ENCODE peak calls at places on chromosomes 1 and 21, in five cellular contexts. W is stomach, E is WERI-Rb-1, U is caudate nucleus, K is suprapubic skin. F is an unnamed sample.
A peak's percentile ranks its signal among the peaks of the same experiment; 100 is the strongest.

GRCh38 chr1:70043806-70044205 is 161.6 kb downstream of the LRRC40 start:
- DNase-seq in K (no peak), W (no peak), U (no peak), E (no peak), F (no peak)

GRCh38 chr21:37064841-37065240 is 8.0 kb downstream of the PIGP start:
- DNase-seq in E (no peak), K (no peak), U (no peak), W (no peak), F (no peak)

GRCh38 chr1:42240964-42241755 is 76.6 kb upstream of the GUCA2A start:
- DNase-seq in E (no peak), W (no peak), U (no peak), K (no peak), F (no peak)

GRCh38 chr1:55943012-55943411 is 636.4 kb downstream of the PLPP3 start:
- DNase-seq in W (no peak), K (no peak), U (no peak), E (no peak), F (no peak)

GRCh38 chr1:219177363-219177762 is 3.7 kb downstream of the LYPLAL1 start:
- DNase-seq in U (no peak), E (no peak), K (no peak), W (no peak), F (no peak)

GRCh38 chr1:36172983-36173382 is 17.0 kb downstream of the MAP7D1 start:
- DNase-seq in U (no peak), W (no peak), K (no peak), E (no peak), F (no peak)

GRCh38 chr1:30672661-30673060 is 50.7 kb downstream of the MATN1 start:
- DNase-seq in U (no peak), K (no peak), E (no peak), W (no peak), F (no peak)

GRCh38 chr1:109622895-109623294 is 3.3 kb downstream of the AMPD2 start:
- DNase-seq in W (no peak), K (no peak), U (no peak), E (no peak), F (no peak)

GRCh38 chr21:42671778-42672593 is 18.6 kb downstream of the PDE9A start:
- DNase-seq in W (no peak), U (no peak), K (no peak), E (no peak), F (no peak)

GRCh38 chr1:16351449-16351993 is 759 bp downstream of the FBXO42 start:
- DNase-seq in W (no peak), E (no peak), U (no peak), K (no peak), F (no peak)

GRCh38 chr1:226915672-226915995 is 24.5 kb upstream of the COQ8A start:
- DNase-seq in U (no peak), E (no peak), W (no peak), K (no peak), F (no peak)

GRCh38 chr1:32540589-32540988 is 1.4 kb downstream of the ZBTB8A start:
- DNase-seq in U (no peak), K (no peak), W (no peak), E (peak; percentile 19), F (no peak)

GRCh38 chr1:109527098-109527811 is 12.4 kb upstream of the GPR61 start:
- DNase-seq in K (no peak), E (no peak), U (no peak), W (no peak), F (no peak)

GRCh38 chr1:212218911-212219310 is 66.3 kb upstream of the PPP2R5A start:
- DNase-seq in U (no peak), K (no peak), W (no peak), E (no peak), F (no peak)

GRCh38 chr1:31843506-31843905 is 27.7 kb upstream of the SPOCD1 start:
- DNase-seq in U (no peak), K (peak; percentile 50), W (no peak), E (no peak), F (no peak)

GRCh38 chr1:243325305-243325890 is 69.6 kb downstream of the SDCCAG8 start:
- DNase-seq in K (no peak), W (no peak), E (no peak), U (no peak), F (no peak)

GRCh38 chr1:225941220-225941948 is at the start of gene LEFTY2:
- DNase-seq in K (no peak), E (peak; percentile 33), W (no peak), U (no peak), F (no peak)

GRCh38 chr1:52240592-52240991 is 98.7 kb downstream of the ZFYVE9 start:
- DNase-seq in W (no peak), U (no peak), K (no peak), E (no peak), F (no peak)

GRCh38 chr1:206723500-206724472 is 39.1 kb downstream of the MAPKAPK2 start:
- DNase-seq in E (no peak), U (no peak), W (peak; percentile 57), K (peak; percentile 70), F (no peak)

GRCh38 chr1:150072959-150073358 is 5.4 kb downstream of the VPS45 start:
- DNase-seq in E (no peak), K (no peak), W (no peak), U (no peak), F (no peak)

GRCh38 chr1:81848880-81849500 is 48.3 kb downstream of the ADGRL2 start:
- DNase-seq in U (no peak), W (no peak), E (no peak), K (no peak), F (no peak)

GRCh38 chr1:232445361-232446106 is 184.4 kb downstream of the SIPA1L2 start:
- DNase-seq in W (no peak), K (no peak), E (no peak), U (no peak), F (no peak)

GRCh38 chr1:17304155-17304826 is 3.7 kb upstream of the PADI4 start:
- DNase-seq in U (no peak), E (peak; percentile 71), W (no peak), K (no peak), F (no peak)

GRCh38 chr1:50750021-50750619 is 209.9 kb downstream of the FAF1 start:
- DNase-seq in E (peak; percentile 18), W (no peak), K (no peak), U (no peak), F (no peak)

GRCh38 chr1:74280642-74281396 is 45.6 kb downstream of the TNNI3K start:
- DNase-seq in U (no peak), K (no peak), W (no peak), E (no peak), F (no peak)

GRCh38 chr1:158864595-158864994 is 33.4 kb downstream of the MNDA start:
- DNase-seq in E (no peak), K (no peak), U (no peak), W (no peak), F (no peak)

GRCh38 chr1:180507826-180508724 is 5.7 kb upstream of the ACBD6 start:
- DNase-seq in K (no peak), E (no peak), U (no peak), W (no peak), F (no peak)

GRCh38 chr21:28547795-28548194 is 444.9 kb downstream of the LTN1 start:
- DNase-seq in K (no peak), E (no peak), U (no peak), W (no peak), F (no peak)

DNA sequence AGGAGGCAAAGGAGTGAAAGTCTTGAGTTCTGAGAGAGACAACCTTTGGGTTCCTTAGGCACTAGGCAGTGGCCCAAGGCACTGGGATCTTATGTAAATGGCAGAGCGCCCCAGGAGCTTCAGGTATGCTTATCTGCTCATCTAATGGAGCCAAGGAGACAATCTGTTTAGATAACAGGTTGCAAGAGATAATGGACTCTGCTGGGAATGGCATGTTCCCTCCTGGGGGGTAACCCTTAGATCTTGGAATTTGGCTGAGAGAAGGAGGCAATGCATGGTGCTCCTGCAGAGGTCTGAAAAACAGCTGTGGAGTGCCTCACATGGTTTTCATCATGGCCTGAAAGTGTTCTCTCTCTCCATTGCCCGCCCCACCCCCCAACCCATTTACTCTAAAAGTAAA is 44.1 kb upstream of the WLS start:
- DNase-seq in U (no peak), K (no peak), W (no peak), E (no peak), F (no peak)
- H3K27ac ChIP-seq in U (no peak overlapping the region), K (no peak overlapping the region), W (no peak overlapping the region), E (no peak overlapping the region), F (no peak overlapping the region)

GRCh38 chr1:200893411-200893901 is 1.2 kb upstream of the INAVA start:
- DNase-seq in W (no peak), K (no peak), U (no peak), E (no peak), F (no peak)
- H3K27ac ChIP-seq in W (peak overlapping the region; percentile 82), K (no peak overlapping the region), U (no peak overlapping the region), E (no peak overlapping the region), F (no peak overlapping the region)

GRCh38 chr21:35520302-35520701 is 471.2 kb upstream of the RUNX1 start:
- DNase-seq in U (no peak), K (no peak), W (no peak), E (no peak), F (no peak)

GRCh38 chr21:35517848-35518247 is 468.7 kb upstream of the RUNX1 start:
- DNase-seq in U (no peak), K (no peak), W (no peak), E (no peak), F (no peak)

GRCh38 chr21:35521852-35522505 is 472.9 kb upstream of the RUNX1 start:
- DNase-seq in K (no peak), U (no peak), E (no peak), W (no peak), F (no peak)

GRCh38 chr21:35520869-35521268 is 471.8 kb upstream of the RUNX1 start:
- DNase-seq in E (no peak), K (no peak), U (no peak), W (no peak), F (no peak)

GRCh38 chr21:35521293-35521692 is 472.2 kb upstream of the RUNX1 start:
- DNase-seq in W (no peak), U (no peak), K (no peak), E (no peak), F (no peak)
- H3K27ac ChIP-seq in W (no peak overlapping the region), U (no peak overlapping the region), K (no peak overlapping the region), E (no peak overlapping the region), F (no peak overlapping the region)

GRCh38 chr1:145884675-145885074 is 991 bp downstream of the ANKRD35 start:
- DNase-seq in U (no peak), K (no peak), W (no peak), E (no peak), F (peak; percentile 64)

GRCh38 chr1:145886390-145886789 is 724 bp upstream of the ANKRD35 start:
- DNase-seq in E (no peak), U (no peak), K (no peak), W (no peak), F (no peak)

GRCh38 chr1:145887631-145888030 is 2.0 kb upstream of the ANKRD35 start:
- DNase-seq in W (no peak), K (no peak), U (no peak), E (no peak), F (no peak)

GRCh38 chr1:145885738-145886287 is at the start of gene ANKRD35:
- DNase-seq in E (peak; percentile 95), W (peak; percentile 90), K (peak; percentile 93), U (peak; percentile 63), F (no peak)

DNA sequence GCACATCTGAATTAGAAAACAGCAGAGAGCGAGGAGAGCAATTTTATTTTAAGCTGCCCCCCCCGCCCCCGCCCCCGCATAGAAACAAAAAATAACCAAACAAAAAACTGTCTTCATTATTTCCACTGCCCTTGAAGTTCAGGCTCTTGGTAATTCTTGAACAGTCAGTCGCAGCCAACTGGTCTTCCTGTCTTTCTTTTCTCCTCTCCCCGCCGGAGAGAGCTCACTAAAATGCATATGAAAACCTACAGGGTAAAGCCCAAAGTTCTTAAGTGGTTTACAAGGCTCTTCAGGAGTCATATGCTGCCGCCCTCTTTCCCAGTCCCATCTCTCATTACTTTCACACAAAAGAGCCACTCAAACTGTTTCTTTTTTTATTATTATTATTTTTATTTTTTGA is 1.1 kb upstream of the ANKRD35 start:
- DNase-seq in E (no peak), K (no peak), W (no peak), U (no peak), F (no peak)
- H3K27ac ChIP-seq in E (no peak overlapping the region), K (no peak overlapping the region), W (peak overlapping the region; percentile 60), U (no peak overlapping the region), F (peak overlapping the region; percentile 45)